ENCODE peak calls at places on chromosomes 3 and 15, in six cellular contexts. F is stimulated activated CD4-positive, alpha-beta T cell treated with anti-CD3 and anti-CD28 coated beads, Interleukin-2, amount 100 ng/mL, for 48 hours; J is C1 segment of cervical spinal cord; X is KG1; A is hippocampal formation; Y is frontal cortex. M is an unnamed sample.

GRCh38 chr15:69792823-69793222 is 304.9 kb downstream of the TLE3 start:
- DNase-seq in F (no peak), J (no peak), X (no peak), A (no peak), Y (no peak), M (no peak)

GRCh38 chr3:54426431-54426830 is 304.1 kb downstream of the CACNA2D3 start:
- DNase-seq in F (no peak), J (no peak), X (no peak), A (no peak), Y (no peak), M (no peak)

GRCh38 chr3:56980798-56981390 is 79.6 kb upstream of the SPATA12 start:
- DNase-seq in F (peak), J (peak), X (no peak), A (no peak), Y (no peak), M (peak)

GRCh38 chr3:53844262-53845102 is 1.7 kb downstream of the CHDH start:
- DNase-seq in F (no peak), J (peak), X (no peak), A (peak), Y (no peak), M (no peak)

GRCh38 chr15:22930782-22931484 is 49.2 kb downstream of the CYFIP1 start:
- DNase-seq in F (no peak), J (no peak), X (no peak), A (no peak), Y (no peak), M (peak)

GRCh38 chr3:123113889-123114450 is 47.1 kb downstream of the PDIA5 start:
- DNase-seq in F (no peak), J (no peak), X (no peak), A (no peak), Y (no peak), M (no peak)

GRCh38 chr15:69389426-69389825 is 24.7 kb upstream of the KIF23 start:
- DNase-seq in F (no peak), J (no peak), X (no peak), A (no peak), Y (no peak), M (no peak)

GRCh38 chr3:105006164-105006563 is 360.5 kb upstream of the ALCAM start:
- DNase-seq in F (no peak), J (no peak), X (no peak), A (no peak), Y (no peak), M (no peak)

GRCh38 chr15:46120713-46121112 is 485.9 kb downstream of the SQOR start:
- DNase-seq in F (no peak), J (no peak), X (no peak), A (no peak), Y (no peak), M (no peak)

GRCh38 chr3:59605944-59606534 is 556.2 kb upstream of the CFAP20DC start:
- DNase-seq in F (no peak), J (no peak), X (no peak), A (no peak), Y (no peak), M (no peak)

GRCh38 chr3:188539631-188540194 is 385.8 kb downstream of the LPP start:
- DNase-seq in F (no peak), J (no peak), X (no peak), A (no peak), Y (no peak), M (no peak)

GRCh38 chr15:80026310-80026709 is 33.2 kb upstream of the ZFAND6 start:
- DNase-seq in F (no peak), J (no peak), X (no peak), A (no peak), Y (no peak), M (no peak)

GRCh38 chr3:131444180-131444579 is 58.6 kb downstream of the MRPL3 start:
- DNase-seq in F (no peak), J (no peak), X (no peak), A (no peak), Y (no peak), M (no peak)

GRCh38 chr15:28930476-28931291 is 44.9 kb downstream of the APBA2 start:
- DNase-seq in F (no peak), J (no peak), X (no peak), A (no peak), Y (no peak), M (no peak)

GRCh38 chr3:37891227-37891626 is 29.5 kb downstream of the CTDSPL start:
- DNase-seq in F (no peak), J (no peak), X (no peak), A (no peak), Y (no peak), M (no peak)

GRCh38 chr3:8976540-8977182 is 13.4 kb upstream of the RAD18 start:
- DNase-seq in F (no peak), J (no peak), X (no peak), A (no peak), Y (no peak), M (no peak)

GRCh38 chr3:127614928-127615592 is 13.9 kb upstream of the PODXL2 start:
- DNase-seq in F (no peak), J (no peak), X (no peak), A (no peak), Y (no peak), M (no peak)

GRCh38 chr3:175199961-175200360 is 340.8 kb downstream of the NAALADL2 start:
- DNase-seq in F (no peak), J (no peak), X (no peak), A (no peak), Y (no peak), M (no peak)

GRCh38 chr15:71962537-71962936 is 152.2 kb downstream of the NR2E3 start:
- DNase-seq in F (no peak), J (no peak), X (no peak), A (no peak), Y (no peak), M (no peak)

GRCh38 chr3:194986208-194987043 is 284.5 kb downstream of the XXYLT1 start:
- DNase-seq in F (no peak), J (peak), X (peak), A (no peak), Y (no peak), M (no peak)

GRCh38 chr3:178063475-178063874 is 472.8 kb upstream of the KCNMB2 start:
- DNase-seq in F (no peak), J (no peak), X (no peak), A (no peak), Y (no peak), M (no peak)

GRCh38 chr3:70261283-70261682 is 51.2 kb downstream of the MDFIC2 start:
- DNase-seq in F (no peak), J (no peak), X (no peak), A (no peak), Y (no peak), M (no peak)

GRCh38 chr3:143700431-143700975 is 147.8 kb downstream of the SLC9A9 start:
- DNase-seq in F (no peak), J (no peak), X (no peak), A (no peak), Y (no peak), M (no peak)

GRCh38 chr3:127404614-127405598 is 117.1 kb upstream of the PRR20G start:
- DNase-seq in F (no peak), J (no peak), X (no peak), A (no peak), Y (no peak), M (no peak)

GRCh38 chr3:73685061-73685460 is 60.3 kb upstream of the PDZRN3 start:
- DNase-seq in F (no peak), J (no peak), X (no peak), A (no peak), Y (no peak), M (no peak)

GRCh38 chr3:50649451-50649931 is 25.2 kb upstream of the DOCK3 start:
- DNase-seq in F (no peak), J (peak), X (no peak), A (peak), Y (peak), M (no peak)

M was measured in AG08396.